ENCODE peak calls at places on chromosomes 7 and 10, in nine cellular contexts. One of them, this sample, is unnamed.

GRCh38 chr10:124700293-124701037 is 43.7 kb downstream of the FAM53B start:
- DNase-seq in Right ventricle myocardium inferior: no peak
- DNase-seq in coronary artery: no peak
- DNase-seq in GM18507: no peak
- DNase-seq in IMR-90: no peak
- DNase-seq in neural crest cell: no peak
- DNase-seq in stimulated activated CD4-positive, alpha-beta T cell treated with anti-CD3 and anti-CD28 coated beads, Interleukin-12 subunit alpha, Interleukin-12 subunit beta, amount 100 ng/mL, for 4 hours: no peak
- DNase-seq in activated T-cell treated with anti-CD3 and anti-CD28 coated beads, Interleukin-2, amount 50 U/mL, for 72 hours: no peak
- DNase-seq in substantia nigra: no peak
- DNase-seq in this sample: no peak

GRCh38 chr10:34558093-34558492 is 257.0 kb downstream of the PARD3 start:
- DNase-seq in Right ventricle myocardium inferior: no peak
- DNase-seq in coronary artery: no peak
- DNase-seq in GM18507: no peak
- DNase-seq in IMR-90: no peak
- DNase-seq in neural crest cell: no peak
- DNase-seq in stimulated activated CD4-positive, alpha-beta T cell treated with anti-CD3 and anti-CD28 coated beads, Interleukin-12 subunit alpha, Interleukin-12 subunit beta, amount 100 ng/mL, for 4 hours: no peak
- DNase-seq in activated T-cell treated with anti-CD3 and anti-CD28 coated beads, Interleukin-2, amount 50 U/mL, for 72 hours: no peak
- DNase-seq in substantia nigra: no peak
- DNase-seq in this sample: no peak

GRCh38 chr10:29208816-29209215 is 80.1 kb upstream of the LYZL1 start:
- DNase-seq in Right ventricle myocardium inferior: no peak
- DNase-seq in coronary artery: no peak
- DNase-seq in GM18507: no peak
- DNase-seq in IMR-90: no peak
- DNase-seq in neural crest cell: no peak
- DNase-seq in stimulated activated CD4-positive, alpha-beta T cell treated with anti-CD3 and anti-CD28 coated beads, Interleukin-12 subunit alpha, Interleukin-12 subunit beta, amount 100 ng/mL, for 4 hours: no peak
- DNase-seq in activated T-cell treated with anti-CD3 and anti-CD28 coated beads, Interleukin-2, amount 50 U/mL, for 72 hours: no peak
- DNase-seq in substantia nigra: no peak
- DNase-seq in this sample: no peak

GRCh38 chr7:149885191-149886017 is 11.6 kb downstream of the ATP6V0E2 start:
- DNase-seq in Right ventricle myocardium inferior: peak
- DNase-seq in coronary artery: peak
- DNase-seq in GM18507: no peak
- DNase-seq in IMR-90: no peak
- DNase-seq in neural crest cell: no peak
- DNase-seq in stimulated activated CD4-positive, alpha-beta T cell treated with anti-CD3 and anti-CD28 coated beads, Interleukin-12 subunit alpha, Interleukin-12 subunit beta, amount 100 ng/mL, for 4 hours: no peak
- DNase-seq in activated T-cell treated with anti-CD3 and anti-CD28 coated beads, Interleukin-2, amount 50 U/mL, for 72 hours: no peak
- DNase-seq in substantia nigra: no peak
- DNase-seq in this sample: no peak

GRCh38 chr10:24153016-24153415 is 55.9 kb upstream of the KIAA1217 start:
- DNase-seq in Right ventricle myocardium inferior: no peak
- DNase-seq in coronary artery: no peak
- DNase-seq in GM18507: no peak
- DNase-seq in IMR-90: no peak
- DNase-seq in neural crest cell: no peak
- DNase-seq in stimulated activated CD4-positive, alpha-beta T cell treated with anti-CD3 and anti-CD28 coated beads, Interleukin-12 subunit alpha, Interleukin-12 subunit beta, amount 100 ng/mL, for 4 hours: no peak
- DNase-seq in activated T-cell treated with anti-CD3 and anti-CD28 coated beads, Interleukin-2, amount 50 U/mL, for 72 hours: no peak
- DNase-seq in substantia nigra: no peak
- DNase-seq in this sample: no peak

GRCh38 chr7:88042157-88042556 is 108.1 kb downstream of the ADAM22 start:
- DNase-seq in Right ventricle myocardium inferior: no peak
- DNase-seq in coronary artery: no peak
- DNase-seq in GM18507: no peak
- DNase-seq in IMR-90: no peak
- DNase-seq in neural crest cell: no peak
- DNase-seq in stimulated activated CD4-positive, alpha-beta T cell treated with anti-CD3 and anti-CD28 coated beads, Interleukin-12 subunit alpha, Interleukin-12 subunit beta, amount 100 ng/mL, for 4 hours: no peak
- DNase-seq in activated T-cell treated with anti-CD3 and anti-CD28 coated beads, Interleukin-2, amount 50 U/mL, for 72 hours: no peak
- DNase-seq in substantia nigra: no peak
- DNase-seq in this sample: no peak

GRCh38 chr10:11280187-11280932 is 262.7 kb downstream of the CELF2 start:
- DNase-seq in Right ventricle myocardium inferior: no peak
- DNase-seq in coronary artery: no peak
- DNase-seq in GM18507: no peak
- DNase-seq in IMR-90: no peak
- DNase-seq in neural crest cell: no peak
- DNase-seq in stimulated activated CD4-positive, alpha-beta T cell treated with anti-CD3 and anti-CD28 coated beads, Interleukin-12 subunit alpha, Interleukin-12 subunit beta, amount 100 ng/mL, for 4 hours: no peak
- DNase-seq in activated T-cell treated with anti-CD3 and anti-CD28 coated beads, Interleukin-2, amount 50 U/mL, for 72 hours: no peak
- DNase-seq in substantia nigra: no peak
- DNase-seq in this sample: no peak

GRCh38 chr10:65952086-65952485 is 973.8 kb upstream of the LRRTM3 start:
- DNase-seq in Right ventricle myocardium inferior: no peak
- DNase-seq in coronary artery: no peak
- DNase-seq in GM18507: no peak
- DNase-seq in IMR-90: no peak
- DNase-seq in neural crest cell: no peak
- DNase-seq in stimulated activated CD4-positive, alpha-beta T cell treated with anti-CD3 and anti-CD28 coated beads, Interleukin-12 subunit alpha, Interleukin-12 subunit beta, amount 100 ng/mL, for 4 hours: no peak
- DNase-seq in activated T-cell treated with anti-CD3 and anti-CD28 coated beads, Interleukin-2, amount 50 U/mL, for 72 hours: no peak
- DNase-seq in substantia nigra: no peak
- DNase-seq in this sample: no peak

This sample was measured in stimulated activated CD8-positive, alpha-beta memory T cell treated with anti-CD3 and anti-CD28 coated beads, Interleukin-4, amount 100 ng/mL, for 24 hours.